ENCODE peak calls at places on chromosomes 2 and 18, in four cellular contexts. E is fibroblast of lung, M is cardiac muscle cell, R is NB4. K is an unnamed sample.

GRCh38 chr18:48826271-48826670 is 124.5 kb downstream of the SMAD7 start:
- DNase-seq in E (no peak), M (no peak), R (no peak), K (no peak)

GRCh38 chr2:207929923-207930322 is 95.4 kb downstream of the PLEKHM3 start:
- DNase-seq in E (no peak), M (no peak), R (no peak), K (no peak)

GRCh38 chr2:136118819-136119716 is 1.1 kb upstream of the CXCR4 start:
- DNase-seq in E (no peak), M (no peak), R (peak; percentile 85), K (no peak)

GRCh38 chr2:71299507-71299906 is 32.1 kb upstream of the ZNF638 start:
- DNase-seq in E (peak; percentile 24), M (peak; percentile 62), R (peak; percentile 46), K (peak; percentile 48)

GRCh38 chr18:12458761-12459160 is 51.0 kb downstream of the PRELID3A start:
- DNase-seq in E (no peak), M (no peak), R (no peak), K (no peak)

GRCh38 chr2:60899230-60899891 is 18.0 kb downstream of the REL start:
- DNase-seq in E (no peak), M (no peak), R (no peak), K (no peak)

GRCh38 chr2:167134381-167135072 is 246.2 kb downstream of the XIRP2 start:
- DNase-seq in E (peak; percentile 88), M (peak; percentile 54), R (no peak), K (peak; percentile 56)

GRCh38 chr18:47929681-47930085 is 776 bp downstream of the SMAD2 start:
- DNase-seq in E (no peak), M (peak; percentile 71), R (no peak), K (peak; percentile 39)

GRCh38 chr18:60259052-60259681 is 113.4 kb downstream of the MC4R start:
- DNase-seq in E (peak; percentile 49), M (peak; percentile 24), R (peak; percentile 44), K (no peak)

GRCh38 chr18:501406-501714 is 859 bp upstream of the COLEC12 start:
- DNase-seq in E (no peak), M (no peak), R (no peak), K (no peak)

GRCh38 chr2:145140658-145141057 is 620.7 kb upstream of the ZEB2 start:
- DNase-seq in E (no peak), M (no peak), R (no peak), K (no peak)

GRCh38 chr2:128367601-128368359 is 49.1 kb upstream of the HS6ST1 start:
- DNase-seq in E (no peak), M (no peak), R (no peak), K (no peak)

GRCh38 chr18:37533647-37534565 is 31.7 kb downstream of the CELF4 start:
- DNase-seq in E (no peak), M (no peak), R (no peak), K (no peak)

GRCh38 chr18:63138469-63139340 is 180.9 kb downstream of the BCL2 start:
- DNase-seq in E (no peak), M (no peak), R (no peak), K (peak; percentile 35)

GRCh38 chr2:101064868-101065549 is 62.9 kb downstream of the RPL31 start:
- DNase-seq in E (peak; percentile 35), M (peak; percentile 30), R (no peak), K (peak; percentile 29)

GRCh38 chr2:240913810-240914644 is 7.9 kb downstream of the CROCC2 start:
- DNase-seq in E (peak; percentile 79), M (peak; percentile 87), R (peak; percentile 71), K (peak; percentile 75)

GRCh38 chr2:15042824-15043223 is 410.3 kb downstream of the LRATD1 start:
- DNase-seq in E (peak; percentile 90), M (peak; percentile 0), R (peak; percentile 38), K (peak; percentile 54)

GRCh38 chr2:3043726-3044125 is 333.9 kb downstream of the EIPR1 start:
- DNase-seq in E (no peak), M (no peak), R (no peak), K (no peak)

GRCh38 chr18:34493566-34494358 is 216.3 kb upstream of the DTNA start:
- DNase-seq in E (peak; percentile 42), M (peak; percentile 10), R (no peak), K (no peak)

GRCh38 chr2:95231723-95232122 is 24.4 kb downstream of the ZNF892 start:
- DNase-seq in E (peak; percentile 62), M (peak; percentile 89), R (peak; percentile 93), K (peak; percentile 85)

GRCh38 chr2:108171652-108172051 is 68.1 kb upstream of the SULT1C3 start:
- DNase-seq in E (no peak), M (no peak), R (no peak), K (no peak)

GRCh38 chr2:175003875-175004729 is 1.1 kb downstream of the CHN1 start:
- DNase-seq in E (peak; percentile 11), M (no peak), R (peak; percentile 12), K (no peak)

GRCh38 chr2:194867328-194867727 is 789.7 kb upstream of the SLC39A10 start:
- DNase-seq in E (no peak), M (peak; percentile 3), R (peak; percentile 18), K (no peak)

GRCh38 chr2:36461039-36461681 is 105.6 kb downstream of the CRIM1 start:
- DNase-seq in E (peak; percentile 97), M (peak; percentile 93), R (no peak), K (peak; percentile 89)

GRCh38 chr2:130341562-130342019 is 1.1 kb upstream of the IMP4 start:
- DNase-seq in E (no peak), M (no peak), R (no peak), K (no peak)

GRCh38 chr2:167264380-167264779 is 376.1 kb downstream of the XIRP2 start:
- DNase-seq in E (no peak), M (peak; percentile 21), R (peak; percentile 24), K (no peak)

GRCh38 chr2:201517094-201517493 is 65.6 kb downstream of the STRADB start:
- DNase-seq in E (peak; percentile 77), M (no peak), R (no peak), K (peak; percentile 59)

GRCh38 chr2:73290049-73290839 is 3.1 kb downstream of the EGR4 start:
- DNase-seq in E (peak; percentile 25), M (peak; percentile 56), R (peak; percentile 67), K (no peak)

DNA sequence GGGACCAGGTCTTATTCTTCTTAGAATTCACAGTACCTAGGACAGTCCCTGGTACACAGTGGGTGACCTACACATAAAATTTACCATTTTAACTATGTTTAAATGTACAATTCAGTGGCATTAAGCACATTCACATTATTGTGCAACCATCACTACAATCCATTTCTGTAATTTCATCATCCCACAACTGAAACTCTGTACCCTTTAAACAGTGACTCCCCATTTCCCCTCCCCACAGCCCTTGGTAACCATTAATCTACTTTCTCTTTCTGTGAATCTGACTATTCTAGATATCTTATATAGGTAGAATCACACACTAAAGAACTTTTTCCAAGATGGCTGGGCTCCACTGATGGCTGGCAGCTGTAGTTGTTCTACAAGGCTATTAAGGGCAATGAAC is 41.6 kb downstream of the GFPT1 start:
- DNase-seq in E (no peak), M (peak; percentile 40), R (peak; percentile 48), K (peak; percentile 23)
- TF ChIP-seq CTCF in E (no peak), M (no peak), R (no peak), K (no peak)

DNA sequence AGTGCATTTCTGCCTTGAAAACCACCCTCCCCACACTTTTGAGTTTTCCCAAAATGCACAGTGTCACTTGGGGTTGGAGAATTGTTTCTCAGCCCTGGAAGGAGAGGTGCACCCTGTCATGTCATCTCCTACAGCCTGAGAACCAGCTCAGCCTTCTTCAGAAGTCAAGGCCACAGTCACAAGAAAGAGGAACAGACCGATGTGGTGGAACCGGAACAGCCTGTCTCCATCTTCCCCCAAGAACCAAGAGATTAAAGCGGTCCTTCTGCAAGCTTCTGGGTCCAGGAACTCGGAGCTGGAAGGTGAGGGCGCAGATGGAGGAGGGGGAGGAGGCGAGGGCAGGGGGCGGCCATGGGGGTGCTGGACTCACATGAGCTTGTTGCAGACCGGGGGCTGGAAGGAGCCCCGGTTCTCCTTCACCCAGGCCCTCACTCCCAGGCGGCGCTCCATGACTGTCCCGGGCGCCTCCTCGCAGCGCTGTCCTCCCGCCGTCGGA is 248 bp downstream of the HAAO start:
- DNase-seq in E (no peak), M (no peak), R (peak; percentile 64), K (no peak)
- H3K4me3 ChIP-seq in E (peak overlapping the region; percentile 21), M (peak overlapping the region; percentile 20), R (peak overlapping the region; percentile 34), K (peak overlapping the region; percentile 36)

GRCh38 chr18:65568866-65569265 is 181.9 kb upstream of the CDH7 start:
- DNase-seq in E (no peak), M (no peak), R (no peak), K (no peak)

DNA sequence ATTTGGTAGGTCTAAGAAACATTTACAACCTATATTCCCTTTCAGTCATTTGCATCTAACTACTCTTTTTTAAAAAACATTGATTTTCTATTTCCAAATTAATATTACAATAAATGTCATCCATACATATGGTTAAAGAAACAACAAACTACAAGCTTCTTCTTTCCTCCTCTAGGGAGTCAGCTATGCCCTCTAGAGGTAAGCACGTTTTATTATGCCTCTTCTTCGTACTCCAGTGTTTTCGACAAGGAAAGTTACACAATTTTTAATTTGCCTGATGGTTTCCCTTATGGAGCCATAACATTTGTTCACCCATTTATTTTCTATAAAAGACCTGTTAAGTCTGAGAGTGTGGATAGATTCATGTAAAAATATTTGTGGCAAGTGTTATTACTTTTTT is 183.4 kb upstream of the CDH7 start:
- DNase-seq in E (no peak), M (no peak), R (peak; percentile 27), K (no peak)
- TF ChIP-seq CTCF in E (no peak), M (no peak), R (peak; percentile 20), K (no peak)

GRCh38 chr18:32021756-32022564 is 3.3 kb downstream of the RNF125 start:
- DNase-seq in E (no peak), M (no peak), R (no peak), K (no peak)
- H3K4me3 ChIP-seq in E (no peak overlapping the region), M (no peak overlapping the region), R (no peak overlapping the region), K (no peak overlapping the region)

GRCh38 chr2:109623923-109624322 is 9.8 kb downstream of the SOWAHC start:
- DNase-seq in E (no peak), M (no peak), R (no peak), K (no peak)
- TF ChIP-seq CTCF in E (no peak), M (no peak), R (no peak), K (no peak)

GRCh38 chr2:173195100-173195499 is 119.5 kb downstream of the MAP3K20 start:
- DNase-seq in E (no peak), M (no peak), R (no peak), K (no peak)

GRCh38 chr2:173191601-173192000 is 116.0 kb downstream of the MAP3K20 start:
- DNase-seq in E (peak; percentile 90), M (no peak), R (no peak), K (peak; percentile 46)

GRCh38 chr2:173192071-173192470 is 116.4 kb downstream of the MAP3K20 start:
- DNase-seq in E (no peak), M (no peak), R (no peak), K (no peak)

GRCh38 chr2:173196080-173196479 is 120.4 kb downstream of the MAP3K20 start:
- DNase-seq in E (no peak), M (no peak), R (no peak), K (no peak)

DNA sequence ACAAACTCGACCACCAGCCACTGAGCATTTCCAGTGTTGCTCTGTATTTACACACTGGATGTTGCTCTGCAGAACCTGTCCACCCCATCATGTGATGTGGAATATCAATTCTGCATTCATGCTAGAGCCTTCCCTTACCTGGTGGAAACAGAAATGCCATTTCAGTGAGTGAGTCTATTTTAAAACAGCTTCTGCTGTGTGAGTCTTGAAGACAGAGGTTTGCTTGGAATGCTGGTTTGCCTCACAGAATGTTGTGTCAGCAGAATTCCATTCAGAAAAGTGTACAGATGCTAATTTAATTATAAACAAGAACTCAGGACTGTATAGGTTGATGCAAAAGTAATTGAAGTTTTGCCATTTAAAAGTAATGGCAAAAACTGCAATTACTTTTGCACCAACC is 118.3 kb downstream of the MAP3K20 start:
- DNase-seq in E (peak; percentile 77), M (no peak), R (no peak), K (peak; percentile 68)
- H3K4me3 ChIP-seq in E (no peak overlapping the region), M (no peak overlapping the region), R (no peak overlapping the region), K (no peak overlapping the region)

K was measured in AG10803.